ENCODE peak calls at places on chromosomes 11 and 22, in five cellular contexts. Y, H, U, S and N are unnamed samples. For H3K36me3 and H3K27me3, the result is how much of the 10 kb centered on the place peaks cover.

GRCh38 chr11:72786305-72787261 is 7.3 kb downstream of the STARD10 start:
- DNase-seq in U (no peak), Y (no peak), S (no peak), H (no peak), N (peak)

GRCh38 chr11:19460718-19461405 is 220.1 kb upstream of the E2F8 start:
- DNase-seq in U (no peak), Y (peak), H (no peak), S (no peak), N (peak)

GRCh38 chr11:20912046-20912821 is 242.8 kb downstream of the NELL1 start:
- DNase-seq in H (no peak), Y (no peak), S (no peak), U (no peak), N (no peak)

GRCh38 chr22:33606495-33606894 is 313.8 kb downstream of the LARGE1 start:
- DNase-seq in H (no peak), S (no peak), U (no peak), Y (no peak), N (no peak)

GRCh38 chr11:44416776-44417175 is 106.8 kb upstream of the ALX4 start:
- DNase-seq in Y (no peak), S (no peak), U (peak), H (no peak), N (no peak)

GRCh38 chr11:125833016-125833415 is at the start of gene PATE4:
- DNase-seq in S (no peak), Y (no peak), U (no peak), H (no peak), N (no peak)

GRCh38 chr11:126561327-126561893 is 205.9 kb downstream of the ST3GAL4 start:
- DNase-seq in S (no peak), Y (peak), U (peak), H (peak), N (peak)

GRCh38 chr11:75328426-75329277 is 22.8 kb downstream of the ARRB1 start:
- DNase-seq in U (peak), Y (peak), S (no peak), H (peak), N (peak)

GRCh38 chr22:17631076-17631565 is 2.6 kb upstream of the ATP6V1E1 start:
- DNase-seq in U (no peak), S (no peak), Y (no peak), H (no peak), N (no peak)

GRCh38 chr11:113274708-113275582 is 39.4 kb upstream of the TTC12 start:
- DNase-seq in U (peak), Y (no peak), H (no peak), S (no peak), N (no peak)

GRCh38 chr11:88484873-88485621 is 147.5 kb upstream of the CTSC start:
- DNase-seq in Y (no peak), S (no peak), H (peak), U (peak), N (peak)

DNA sequence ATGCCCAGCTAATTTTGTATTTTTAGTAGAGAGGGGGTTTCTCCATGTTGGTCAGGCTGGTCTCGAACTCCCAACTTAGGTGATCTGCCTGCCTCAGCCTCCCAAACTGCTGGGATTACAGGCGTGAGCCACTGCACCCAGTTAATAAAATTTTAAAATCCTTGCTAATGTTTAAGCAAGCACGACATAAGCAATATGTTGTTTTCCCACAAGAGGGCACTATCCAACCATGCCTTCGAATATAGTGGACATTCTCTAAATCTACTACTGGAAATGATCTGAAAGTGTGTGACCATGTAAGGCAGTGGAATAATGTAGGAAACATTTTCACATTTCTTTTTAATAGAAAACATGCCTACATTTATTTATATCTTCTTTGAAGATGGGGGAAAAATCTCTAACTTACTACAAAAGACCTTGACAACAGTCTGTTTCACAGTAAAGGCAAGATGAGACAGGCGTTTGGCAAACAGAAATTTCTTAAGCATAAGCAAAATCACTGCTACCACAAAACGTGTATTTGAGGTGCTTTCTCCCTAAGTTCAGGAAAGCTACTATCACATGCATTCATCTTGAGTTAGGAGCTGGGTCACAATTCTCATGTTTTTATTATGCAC is 38.2 kb downstream of the PITPNB start:
- DNase-seq in S (no peak), Y (no peak), U (no peak), H (peak), N (peak)
- H3K36me3 ChIP-seq in S (under half), Y (under half), U (under half), H (under half), N (under half)

GRCh38 chr11:43135966-43136534 is 175.7 kb upstream of the API5 start:
- DNase-seq in U (no peak), H (no peak), Y (no peak), S (no peak), N (no peak)
- H3K27ac ChIP-seq in U (no peak), H (no peak), Y (no peak), S (no peak), N (no peak)

DNA sequence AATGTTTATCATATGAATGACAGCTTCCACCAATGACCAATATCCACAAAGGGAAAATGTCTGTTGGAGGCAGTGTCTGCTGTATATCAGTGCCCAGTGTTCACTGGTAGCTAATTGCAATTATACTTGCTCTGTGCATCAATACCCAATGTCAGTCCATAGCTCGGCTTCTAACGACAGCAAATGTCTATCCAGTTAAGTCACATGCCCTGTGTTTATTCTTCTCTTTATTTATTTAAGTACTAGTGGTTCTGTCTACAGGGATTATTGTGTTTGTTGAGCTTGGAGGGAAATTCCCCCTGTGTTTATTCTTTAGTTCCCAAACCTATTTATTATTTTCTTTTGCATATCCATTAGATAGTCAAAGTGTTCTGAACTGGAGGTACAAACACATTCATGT is 18.6 kb downstream of the TSKU start:
- DNase-seq in U (no peak), S (no peak), H (no peak), Y (no peak), N (no peak)
- H3K27me3 ChIP-seq in U (under half), S (under half), H (under half), Y (under half), N (under half)

DNA sequence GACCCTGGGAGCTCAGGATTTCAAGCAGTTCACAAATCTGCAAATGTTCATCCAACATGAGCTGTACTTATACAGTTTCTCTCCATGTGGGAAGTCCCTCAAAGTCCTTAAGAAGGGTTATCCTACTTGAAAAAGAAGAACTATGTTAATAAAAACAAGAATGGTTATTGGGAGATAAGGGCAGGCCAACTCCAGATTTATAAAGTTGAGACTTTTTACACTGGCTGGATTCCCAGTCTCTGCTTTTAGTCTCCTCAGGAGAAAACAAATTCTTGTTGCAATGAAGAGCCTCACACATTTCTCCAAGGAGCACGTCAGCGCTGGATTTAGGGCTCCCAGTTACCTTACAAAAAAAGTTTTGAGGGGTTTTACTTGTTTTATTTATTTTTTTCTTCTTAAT is 34.1 kb upstream of the CTTN start:
- DNase-seq in H (no peak), U (peak), Y (no peak), S (no peak), N (no peak)
- H3K36me3 ChIP-seq in H (under half), U (half or more), Y (half or more), S (under half), N (under half)